ENCODE peak calls at places on chromosomes 3 and 15, in five cellular contexts. R is hepatocyte, A is PC-9, U is GM23248, T is PC-3. X is an unnamed sample. For H3K9me2 and H4K20me1, the result is how much of the 10 kb centered on the place peaks cover.

GRCh38 chr3:114608293-114608692 is 314.5 kb downstream of the TIGIT start:
- DNase-seq in R (no peak), A (no peak), U (peak), T (peak), X (no peak)

GRCh38 chr3:158768881-158769518 is 32.9 kb upstream of the MFSD1 start:
- DNase-seq in R (peak), A (peak), U (peak), T (peak), X (no peak)

GRCh38 chr15:94252906-94253305 is 21.5 kb downstream of the MCTP2 start:
- DNase-seq in R (no peak), A (no peak), U (no peak), T (no peak), X (no peak)

GRCh38 chr3:52872245-52872644 is 25.1 kb downstream of the STIMATE start:
- DNase-seq in R (no peak), A (no peak), U (no peak), T (no peak), X (no peak)

GRCh38 chr15:66007663-66008262 is 138.5 kb downstream of the RAB11A start:
- DNase-seq in R (no peak), A (no peak), U (no peak), T (no peak), X (peak)

GRCh38 chr15:56428821-56429458 is 36.0 kb downstream of the MNS1 start:
- DNase-seq in R (peak), A (no peak), U (peak), T (peak), X (peak)

GRCh38 chr3:138043266-138044029 is 33.5 kb downstream of the CLDN18 start:
- DNase-seq in R (no peak), A (no peak), U (peak), T (peak), X (no peak)

GRCh38 chr3:14803101-14803980 is 15.4 kb upstream of the FGD5 start:
- DNase-seq in R (peak), A (no peak), U (peak), T (peak), X (no peak)

GRCh38 chr3:195095035-195095703 is 175.8 kb downstream of the XXYLT1 start:
- DNase-seq in R (no peak), A (no peak), U (no peak), T (no peak), X (peak)

GRCh38 chr3:41162541-41162940 is 36.8 kb upstream of the CTNNB1 start:
- DNase-seq in R (no peak), A (no peak), U (no peak), T (no peak), X (no peak)
- H3K9me2 ChIP-seq in R (under half), A (under half), U (under half), T (under half), X (under half)

DNA sequence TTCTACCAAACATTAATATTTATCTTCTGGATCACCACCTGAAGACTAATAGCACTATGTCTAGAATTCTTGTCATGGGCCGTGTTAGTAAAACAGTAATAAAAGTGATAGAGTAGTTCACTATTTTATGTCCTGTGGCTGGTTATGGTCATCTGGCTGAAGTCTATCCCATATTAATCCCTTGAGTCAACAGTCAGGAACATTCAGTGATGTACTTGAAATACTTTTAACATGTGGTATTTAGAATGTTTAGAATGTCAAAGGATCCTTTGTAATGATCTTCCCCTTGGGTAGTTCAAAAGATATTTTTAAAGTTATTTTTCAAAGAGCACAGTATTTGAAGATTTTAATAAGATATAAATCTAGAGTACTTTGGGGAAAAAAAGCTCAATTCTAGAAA is 117.0 kb downstream of the MBNL1 start:
- DNase-seq in R (no peak), A (no peak), U (peak), T (peak), X (no peak)
- H4K20me1 ChIP-seq in R (under half), A (under half), U (under half), T (under half), X (under half)

DNA sequence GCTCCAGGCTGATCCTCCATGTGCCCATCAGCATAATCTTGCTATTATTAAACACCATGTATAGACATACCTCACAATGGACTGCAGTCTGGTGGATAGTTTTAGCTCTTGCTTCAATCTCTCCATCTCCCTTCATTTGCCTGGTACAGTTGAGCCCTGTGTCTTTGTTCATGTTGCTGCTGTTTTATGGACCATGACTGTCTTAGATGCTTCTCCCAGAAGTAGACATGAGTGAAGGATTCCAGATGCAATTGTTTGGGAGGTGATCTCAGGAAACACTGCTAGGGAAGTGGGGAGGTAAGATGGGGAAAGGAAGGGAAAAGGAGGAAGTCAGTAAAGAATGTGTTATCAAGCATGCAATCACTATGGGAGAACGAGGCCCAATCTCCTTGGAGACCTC is 36.3 kb upstream of the CTNNB1 start:
- DNase-seq in R (no peak), A (no peak), U (no peak), T (no peak), X (no peak)
- H3K9me2 ChIP-seq in R (under half), A (under half), U (under half), T (under half), X (under half)

DNA sequence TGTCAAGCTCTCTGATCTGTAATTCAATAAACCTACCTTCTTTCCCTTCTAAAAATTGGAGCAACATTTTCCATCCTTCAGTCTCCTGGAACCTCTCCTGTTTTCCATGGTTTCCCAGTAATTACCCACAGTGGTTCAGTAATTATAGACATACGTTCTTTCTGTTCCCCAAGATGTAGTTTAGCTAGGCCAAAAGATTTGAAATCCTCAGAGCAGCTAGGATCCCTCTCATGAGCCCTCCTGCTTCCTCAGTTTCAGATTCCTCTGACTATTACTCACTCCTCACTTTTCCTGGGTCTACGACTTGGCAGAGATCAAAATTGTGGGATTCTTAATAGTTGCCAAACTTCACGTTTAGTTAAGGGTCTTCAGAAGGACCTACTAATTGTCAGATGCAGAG is 76.9 kb upstream of the IGSF10 start:
- DNase-seq in R (no peak), A (no peak), U (peak), T (no peak), X (no peak)
- H4K20me1 ChIP-seq in R (under half), A (under half), U (under half), T (under half), X (under half)

GRCh38 chr3:41163399-41163798 is 35.9 kb upstream of the CTNNB1 start:
- DNase-seq in R (peak), A (no peak), U (no peak), T (no peak), X (no peak)
- H3K9me2 ChIP-seq in R (under half), A (under half), U (under half), T (under half), X (under half)

GRCh38 chr15:90402806-90403205 is 14.8 kb downstream of the IQGAP1 start:
- DNase-seq in R (no peak), A (no peak), U (peak), T (peak), X (no peak)

GRCh38 chr15:90400759-90401314 is 12.8 kb downstream of the IQGAP1 start:
- DNase-seq in R (peak), A (peak), U (peak), T (peak), X (peak)

GRCh38 chr15:90402230-90402629 is 14.2 kb downstream of the IQGAP1 start:
- DNase-seq in R (peak), A (peak), U (peak), T (peak), X (no peak)

GRCh38 chr15:90400005-90400758 is 12.1 kb downstream of the IQGAP1 start:
- DNase-seq in R (no peak), A (no peak), U (no peak), T (no peak), X (no peak)

DNA sequence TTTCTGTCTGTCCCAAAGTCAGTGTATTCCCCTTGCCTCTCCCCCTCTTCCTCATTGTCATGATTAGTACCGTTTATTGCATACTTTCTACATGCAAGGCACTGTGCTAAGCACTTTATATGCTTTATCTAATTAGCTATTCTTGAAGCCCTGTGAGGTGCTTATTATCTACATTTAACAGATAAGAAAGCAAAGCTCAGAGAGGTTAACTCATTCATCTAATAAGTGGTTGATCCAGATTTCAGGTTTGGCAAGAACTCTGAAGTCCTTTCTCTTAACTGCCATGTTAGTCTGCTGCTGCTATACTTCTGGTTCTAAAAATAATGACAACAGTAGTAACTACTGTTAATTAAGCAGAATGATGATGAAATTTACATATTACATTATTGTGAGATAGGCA is 13.5 kb downstream of the IQGAP1 start:
- DNase-seq in R (no peak), A (no peak), U (no peak), T (no peak), X (no peak)
- H4K20me1 ChIP-seq in R (under half), A (under half), U (under half), T (under half), X (under half)

GRCh38 chr3:78360849-78361248 is 1321.0 kb downstream of the ROBO2 start:
- DNase-seq in R (no peak), A (no peak), U (no peak), T (no peak), X (no peak)
- H3K9me2 ChIP-seq in R (under half), A (under half), U (under half), T (under half), X (under half)

X was measured in OCI-LY7.